ENCODE peak calls at places on chromosomes 16 and 17, in four cellular contexts. O is A549, J is GM12878, A is K562. Y is an unnamed sample.

GRCh38 chr16:11576427-11577289 is 10.1 kb downstream of the LITAF start:
- DNase-seq in J (peak), O (no peak), A (no peak), Y (no peak)

GRCh38 chr16:84543931-84544776 is 39.7 kb upstream of the MEAK7 start:
- DNase-seq in O (no peak), A (no peak), J (no peak), Y (peak)

GRCh38 chr17:7515912-7516610 is 31.9 kb downstream of the POLR2A start:
- DNase-seq in A (no peak), O (no peak), J (no peak), Y (no peak)

GRCh38 chr16:56647641-56648431 is 3.9 kb upstream of the MT1B start:
- DNase-seq in J (no peak), O (no peak), A (no peak), Y (no peak)

GRCh38 chr17:70906808-70907207 is 737.5 kb downstream of the KCNJ2 start:
- DNase-seq in O (no peak), A (no peak), J (no peak), Y (peak)

GRCh38 chr16:2210386-2211365 is at the start of gene BRICD5:
- DNase-seq in J (no peak), O (no peak), A (peak), Y (peak)

GRCh38 chr17:77610980-77611641 is 347.4 kb upstream of the TNRC6C start:
- DNase-seq in J (no peak), A (no peak), O (no peak), Y (no peak)

GRCh38 chr16:85176541-85177447 is 64.5 kb upstream of the CIBAR2 start:
- DNase-seq in J (no peak), O (no peak), A (peak), Y (peak)

GRCh38 chr16:67864594-67864993 is 8.3 kb upstream of the EDC4 start:
- DNase-seq in J (no peak), A (no peak), O (no peak), Y (no peak)

GRCh38 chr17:28760987-28761562 is 17.3 kb downstream of the TRAF4 start:
- DNase-seq in O (no peak), A (no peak), J (no peak), Y (peak)

GRCh38 chr17:65742433-65743312 is 181.2 kb upstream of the AXIN2 start:
- DNase-seq in O (peak), J (no peak), A (no peak), Y (peak)

GRCh38 chr17:6421700-6422604 is 13.0 kb downstream of the AIPL1 start:
- DNase-seq in O (peak), J (no peak), A (peak), Y (peak)

GRCh38 chr17:44192750-44193149 is 6.0 kb downstream of the TMUB2 start:
- DNase-seq in J (no peak), A (no peak), O (no peak), Y (no peak)

GRCh38 chr16:11372924-11373306 is 27.7 kb downstream of the RMI2 start:
- DNase-seq in A (no peak), J (no peak), O (no peak), Y (no peak)

GRCh38 chr17:44900894-44901293 is 1.6 kb upstream of the EFTUD2 start:
- DNase-seq in O (no peak), J (no peak), A (no peak), Y (peak)

GRCh38 chr17:2068589-2069051 is 13.7 kb downstream of the HIC1 start:
- DNase-seq in O (no peak), A (no peak), J (no peak), Y (peak)

GRCh38 chr16:2016407-2016922 is 3.1 kb upstream of the NPW start:
- DNase-seq in J (no peak), A (no peak), O (no peak), Y (no peak)

GRCh38 chr17:13749566-13750235 is 148.0 kb upstream of the HS3ST3A1 start:
- DNase-seq in A (peak), O (no peak), J (no peak), Y (no peak)

GRCh38 chr17:42252528-42253172 is 23.5 kb downstream of the STAT5B start:
- DNase-seq in J (no peak), O (no peak), A (no peak), Y (no peak)

GRCh38 chr16:57284206-57284951 is at the start of gene PLLP:
- DNase-seq in O (peak), J (no peak), A (peak), Y (peak)

GRCh38 chr17:31570231-31570630 is 178.8 kb downstream of the RAB11FIP4 start:
- DNase-seq in A (no peak), J (no peak), O (no peak), Y (no peak)

GRCh38 chr17:42097691-42098661 is at the start of gene ZNF385C:
- DNase-seq in J (no peak), A (no peak), O (no peak), Y (no peak)

GRCh38 chr17:49565948-49566491 is 9.7 kb upstream of the NXPH3 start:
- DNase-seq in O (no peak), J (no peak), A (peak), Y (no peak)

GRCh38 chr16:25097304-25097988 is 14.1 kb upstream of the LCMT1 start:
- DNase-seq in O (no peak), A (no peak), J (no peak), Y (peak)

GRCh38 chr17:28406478-28406824 is 439 bp upstream of the SLC46A1 start:
- DNase-seq in O (no peak), A (peak), J (no peak), Y (no peak)

GRCh38 chr16:72856797-72857196 is 191.1 kb downstream of the ZFHX3 start:
- DNase-seq in A (no peak), J (no peak), O (peak), Y (no peak)

GRCh38 chr17:258906-259305 is 77.5 kb upstream of the DOC2B start:
- DNase-seq in J (no peak), A (no peak), O (no peak), Y (no peak)

GRCh38 chr17:40859536-40859935 is 7.5 kb downstream of the KRT12 start:
- DNase-seq in J (no peak), O (no peak), A (no peak), Y (peak)

GRCh38 chr17:73096866-73097265 is 4.4 kb upstream of the SLC39A11 start:
- DNase-seq in A (no peak), J (no peak), O (no peak), Y (no peak)

GRCh38 chr16:11253009-11253994 is 2.7 kb downstream of the SOCS1 start:
- DNase-seq in O (no peak), A (peak), J (no peak), Y (peak)

GRCh38 chr16:361872-362701 is 8.3 kb downstream of the MRPL28 start:
- DNase-seq in O (peak), A (peak), J (no peak), Y (peak)

GRCh38 chr17:73785466-73785865 is 141.2 kb upstream of the SDK2 start:
- DNase-seq in O (no peak), A (peak), J (no peak), Y (no peak)

GRCh38 chr17:67359960-67360817 is 6.2 kb downstream of the PSMD12 start:
- DNase-seq in O (peak), J (no peak), A (peak), Y (peak)

GRCh38 chr16:16073884-16074781 is 124.7 kb downstream of the ABCC1 start:
- DNase-seq in O (peak), J (no peak), A (peak), Y (peak)

GRCh38 chr17:79595956-79596355 is 14.9 kb downstream of the RBFOX3 start:
- DNase-seq in O (no peak), J (no peak), A (no peak), Y (no peak)

GRCh38 chr16:64416232-64417010 is 705.4 kb downstream of the CDH11 start:
- DNase-seq in A (no peak), O (no peak), J (no peak), Y (peak)

GRCh38 chr17:75024686-75025397 is 12.4 kb downstream of the MRPL58 start:
- DNase-seq in J (no peak), O (no peak), A (no peak), Y (no peak)
- TF ChIP-seq ELK1 in J (no peak), O (no peak), A (no peak), Y (no peak)

GRCh38 chr16:4327782-4328579 is 12.1 kb downstream of the GLIS2 start:
- DNase-seq in O (no peak), J (no peak), A (peak), Y (peak)
- TF ChIP-seq ELK1 in O (no peak), J (no peak), A (no peak), Y (no peak)

DNA sequence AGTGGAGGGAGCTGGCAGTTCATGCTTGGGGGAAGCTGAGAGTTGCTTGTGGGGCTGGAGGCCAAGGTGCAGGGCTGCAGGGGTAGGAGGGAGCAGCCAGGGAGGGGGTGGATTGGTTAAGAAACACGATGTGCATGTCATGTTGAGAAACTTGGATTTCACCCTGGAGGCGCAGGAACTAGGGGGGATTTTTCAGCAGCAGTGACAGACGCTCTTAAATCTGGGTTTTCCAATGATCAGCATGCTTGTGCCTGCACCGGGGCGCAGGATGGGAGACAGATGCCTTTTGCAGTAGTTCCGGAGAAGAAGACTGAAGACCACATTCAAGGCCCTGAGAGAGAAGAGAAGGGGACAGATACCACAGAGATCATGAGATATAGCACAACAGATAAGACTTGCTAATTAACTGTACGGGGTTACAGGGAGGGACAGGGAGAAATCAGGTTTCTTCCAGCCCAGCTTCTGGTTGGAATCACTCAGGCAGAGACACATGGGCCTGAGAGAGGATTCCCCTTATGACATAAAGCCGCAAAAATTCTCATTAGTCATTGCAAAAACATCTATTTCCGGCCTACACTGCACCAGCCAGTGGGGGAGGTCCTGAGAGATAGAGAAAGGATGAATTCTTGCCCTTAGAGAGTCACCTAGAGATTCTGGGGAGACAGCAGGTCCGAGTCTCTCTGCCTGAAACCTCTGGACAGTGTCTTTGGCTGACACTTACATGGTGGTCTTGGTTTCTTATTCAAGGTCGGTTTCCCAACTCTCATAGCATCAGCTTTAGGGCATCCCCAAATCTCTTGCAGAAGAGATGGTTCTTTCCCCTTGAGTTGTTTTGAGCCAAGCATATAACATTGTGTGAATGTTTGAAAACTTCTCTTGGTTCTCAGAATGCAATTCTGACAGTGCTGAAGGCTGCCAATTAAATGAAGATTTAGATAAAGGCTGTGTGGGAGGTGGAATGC is 27.1 kb downstream of the CDH13 start:
- DNase-seq in O (peak), A (peak), J (peak), Y (peak)
- TF ChIP-seq ELK1 in O (no peak), A (no peak), J (peak), Y (no peak)

GRCh38 chr16:27646811-27647210 is 96.9 kb downstream of the KATNIP start:
- DNase-seq in J (no peak), O (no peak), A (no peak), Y (peak)

GRCh38 chr16:27649021-27649420 is 99.1 kb downstream of the KATNIP start:
- DNase-seq in J (no peak), A (no peak), O (no peak), Y (no peak)

GRCh38 chr16:27651299-27651698 is 101.4 kb downstream of the KATNIP start:
- DNase-seq in O (no peak), J (no peak), A (no peak), Y (no peak)

GRCh38 chr16:27650073-27650701 is 100.2 kb downstream of the KATNIP start:
- DNase-seq in A (no peak), O (no peak), J (no peak), Y (no peak)
- TF ChIP-seq ELK1 in A (no peak), O (no peak), J (no peak), Y (no peak)

DNA sequence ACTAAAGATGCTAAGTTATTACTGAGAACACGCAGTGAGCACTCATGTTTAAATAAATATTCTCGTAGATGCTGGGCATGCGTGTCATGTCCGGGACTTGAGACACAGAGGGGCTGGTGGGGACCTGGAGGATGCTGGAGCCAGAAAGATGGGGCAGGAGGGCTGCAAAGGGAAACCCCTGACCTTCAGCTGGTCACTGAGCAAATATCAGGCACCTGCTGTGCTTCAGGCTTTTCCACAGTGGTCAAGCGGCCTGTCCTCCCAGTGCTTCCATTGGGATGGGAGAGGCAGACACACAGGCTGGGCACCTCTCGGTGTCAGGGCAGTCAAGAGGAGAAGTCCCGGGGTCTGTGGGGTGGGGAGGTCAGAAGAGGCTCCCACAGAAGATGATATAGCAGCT is 211.4 kb downstream of the GSG1L start:
- DNase-seq in J (no peak), O (no peak), A (no peak), Y (no peak)
- TF ChIP-seq ELK1 in J (no peak), O (no peak), A (no peak), Y (no peak)

Y was measured in IMR-90.